ENCODE peak calls at places on chromosomes 5 and 9, in five cellular contexts. One of them, this sample, is unnamed.

GRCh38 chr9:134892820-134893420 is 12.3 kb downstream of the FCN2 start:
- DNase-seq in CD4-positive, alpha-beta T cell: no peak
- DNase-seq in heart left ventricle: no peak
- DNase-seq in colonic mucosa: peak
- DNase-seq in HT1080: no peak
- DNase-seq in this sample: no peak

GRCh38 chr5:66633754-66634153 is 37.6 kb downstream of the MAST4 start:
- DNase-seq in CD4-positive, alpha-beta T cell: no peak
- DNase-seq in heart left ventricle: no peak
- DNase-seq in colonic mucosa: no peak
- DNase-seq in HT1080: no peak
- DNase-seq in this sample: no peak

GRCh38 chr5:161847896-161848510 is at the start of gene GABRA1:
- DNase-seq in CD4-positive, alpha-beta T cell: no peak
- DNase-seq in heart left ventricle: no peak
- DNase-seq in colonic mucosa: no peak
- DNase-seq in HT1080: no peak
- DNase-seq in this sample: no peak

GRCh38 chr9:77554706-77555105 is 93.4 kb downstream of the GNA14 start:
- DNase-seq in CD4-positive, alpha-beta T cell: no peak
- DNase-seq in heart left ventricle: no peak
- DNase-seq in colonic mucosa: no peak
- DNase-seq in HT1080: no peak
- DNase-seq in this sample: no peak

GRCh38 chr5:36160617-36161016 is 8.7 kb downstream of the SKP2 start:
- DNase-seq in CD4-positive, alpha-beta T cell: no peak
- DNase-seq in heart left ventricle: no peak
- DNase-seq in colonic mucosa: no peak
- DNase-seq in HT1080: no peak
- DNase-seq in this sample: no peak

GRCh38 chr5:153539983-153540382 is 49.5 kb downstream of the GRIA1 start:
- DNase-seq in CD4-positive, alpha-beta T cell: no peak
- DNase-seq in heart left ventricle: no peak
- DNase-seq in colonic mucosa: no peak
- DNase-seq in HT1080: no peak
- DNase-seq in this sample: no peak

GRCh38 chr5:133292300-133292699 is 240.5 kb downstream of the HSPA4 start:
- DNase-seq in CD4-positive, alpha-beta T cell: no peak
- DNase-seq in heart left ventricle: no peak
- DNase-seq in colonic mucosa: no peak
- DNase-seq in HT1080: peak
- DNase-seq in this sample: no peak

GRCh38 chr5:176466245-176466871 is 18.2 kb downstream of the FAF2 start:
- DNase-seq in CD4-positive, alpha-beta T cell: no peak
- DNase-seq in heart left ventricle: no peak
- DNase-seq in colonic mucosa: no peak
- DNase-seq in HT1080: no peak
- DNase-seq in this sample: no peak

GRCh38 chr5:40797273-40798011 is 732 bp downstream of the PRKAA1 start:
- DNase-seq in CD4-positive, alpha-beta T cell: peak
- DNase-seq in heart left ventricle: peak
- DNase-seq in colonic mucosa: peak
- DNase-seq in HT1080: peak
- DNase-seq in this sample: peak

GRCh38 chr5:175321927-175322532 is 122.0 kb downstream of the DRD1 start:
- DNase-seq in CD4-positive, alpha-beta T cell: no peak
- DNase-seq in heart left ventricle: no peak
- DNase-seq in colonic mucosa: peak
- DNase-seq in HT1080: no peak
- DNase-seq in this sample: no peak

GRCh38 chr9:95127249-95128176 is 190.0 kb downstream of the FANCC start:
- DNase-seq in CD4-positive, alpha-beta T cell: peak
- DNase-seq in heart left ventricle: peak
- DNase-seq in colonic mucosa: peak
- DNase-seq in HT1080: peak
- DNase-seq in this sample: peak

GRCh38 chr9:121631978-121632418 is 19.4 kb upstream of the DAB2IP start:
- DNase-seq in CD4-positive, alpha-beta T cell: no peak
- DNase-seq in heart left ventricle: no peak
- DNase-seq in colonic mucosa: no peak
- DNase-seq in HT1080: no peak
- DNase-seq in this sample: no peak

GRCh38 chr9:105667867-105668266 is 5.6 kb downstream of the TAL2 start:
- DNase-seq in CD4-positive, alpha-beta T cell: no peak
- DNase-seq in heart left ventricle: no peak
- DNase-seq in colonic mucosa: no peak
- DNase-seq in HT1080: no peak
- DNase-seq in this sample: no peak

GRCh38 chr5:134070979-134071849 is 43.3 kb upstream of the TCF7 start:
- DNase-seq in CD4-positive, alpha-beta T cell: peak
- DNase-seq in heart left ventricle: no peak
- DNase-seq in colonic mucosa: no peak
- DNase-seq in HT1080: no peak
- DNase-seq in this sample: peak

GRCh38 chr5:50711280-50711679 is 44.8 kb downstream of the PARP8 start:
- DNase-seq in CD4-positive, alpha-beta T cell: peak
- DNase-seq in heart left ventricle: no peak
- DNase-seq in colonic mucosa: peak
- DNase-seq in HT1080: peak
- DNase-seq in this sample: peak

GRCh38 chr5:138000102-138000723 is 32.7 kb downstream of the FAM13B start:
- DNase-seq in CD4-positive, alpha-beta T cell: no peak
- DNase-seq in heart left ventricle: no peak
- DNase-seq in colonic mucosa: no peak
- DNase-seq in HT1080: peak
- DNase-seq in this sample: no peak

GRCh38 chr9:93028448-93029006 is 30.0 kb upstream of the SUSD3 start:
- DNase-seq in CD4-positive, alpha-beta T cell: peak
- DNase-seq in heart left ventricle: no peak
- DNase-seq in colonic mucosa: no peak
- DNase-seq in HT1080: peak
- DNase-seq in this sample: peak

GRCh38 chr5:59798862-59799667 is 94.5 kb downstream of the PDE4D start:
- DNase-seq in CD4-positive, alpha-beta T cell: no peak
- DNase-seq in heart left ventricle: no peak
- DNase-seq in colonic mucosa: peak
- DNase-seq in HT1080: peak
- DNase-seq in this sample: no peak

GRCh38 chr5:5380298-5380697 is 42.2 kb upstream of the ICE1 start:
- DNase-seq in CD4-positive, alpha-beta T cell: no peak
- DNase-seq in heart left ventricle: no peak
- DNase-seq in colonic mucosa: no peak
- DNase-seq in HT1080: peak
- DNase-seq in this sample: no peak

GRCh38 chr5:172848419-172848818 is 14.4 kb downstream of the ERGIC1 start:
- DNase-seq in CD4-positive, alpha-beta T cell: no peak
- DNase-seq in heart left ventricle: no peak
- DNase-seq in colonic mucosa: no peak
- DNase-seq in HT1080: no peak
- DNase-seq in this sample: peak

GRCh38 chr5:134503937-134504437 is 21.5 kb upstream of the JADE2 start:
- DNase-seq in CD4-positive, alpha-beta T cell: no peak
- DNase-seq in heart left ventricle: no peak
- DNase-seq in colonic mucosa: no peak
- DNase-seq in HT1080: no peak
- DNase-seq in this sample: no peak

GRCh38 chr9:76580832-76581231 is 121.8 kb downstream of the GCNT1 start:
- DNase-seq in CD4-positive, alpha-beta T cell: no peak
- DNase-seq in heart left ventricle: no peak
- DNase-seq in colonic mucosa: no peak
- DNase-seq in HT1080: no peak
- DNase-seq in this sample: no peak

This sample was measured in mucosa of descending colon.